ENCODE peak calls at places on chromosomes 6 and 20, in four cellular contexts. One of them, this sample, is unnamed.

GRCh38 chr6:89117285-89118108 is at the start of gene SRSF12:
- DNase-seq in naive thymus-derived CD4-positive, alpha-beta T cell: peak
- DNase-seq in AG04450: no peak
- DNase-seq in body of pancreas: peak
- DNase-seq in this sample: peak

GRCh38 chr20:49186535-49187329 is 1.4 kb downstream of the STAU1 start:
- DNase-seq in naive thymus-derived CD4-positive, alpha-beta T cell: peak
- DNase-seq in AG04450: no peak
- DNase-seq in body of pancreas: peak
- DNase-seq in this sample: peak

GRCh38 chr20:50037575-50037974 is 54.8 kb downstream of the SNAI1 start:
- DNase-seq in naive thymus-derived CD4-positive, alpha-beta T cell: no peak
- DNase-seq in AG04450: no peak
- DNase-seq in body of pancreas: no peak
- DNase-seq in this sample: no peak

GRCh38 chr6:132819405-132820145 is 5.2 kb downstream of the RPS12 start:
- DNase-seq in naive thymus-derived CD4-positive, alpha-beta T cell: no peak
- DNase-seq in AG04450: no peak
- DNase-seq in body of pancreas: no peak
- DNase-seq in this sample: no peak

GRCh38 chr6:125899726-125900182 is 56.8 kb upstream of the HINT3 start:
- DNase-seq in naive thymus-derived CD4-positive, alpha-beta T cell: no peak
- DNase-seq in AG04450: no peak
- DNase-seq in body of pancreas: peak
- DNase-seq in this sample: no peak

GRCh38 chr6:43604174-43604573 is 24.9 kb downstream of the GTPBP2 start:
- DNase-seq in naive thymus-derived CD4-positive, alpha-beta T cell: no peak
- DNase-seq in AG04450: peak
- DNase-seq in body of pancreas: no peak
- DNase-seq in this sample: no peak

GRCh38 chr6:73157870-73158269 is 67.4 kb downstream of the KHDC1L start:
- DNase-seq in naive thymus-derived CD4-positive, alpha-beta T cell: no peak
- DNase-seq in AG04450: no peak
- DNase-seq in body of pancreas: no peak
- DNase-seq in this sample: no peak

GRCh38 chr6:120805267-120805666 is 529.0 kb downstream of the TBC1D32 start:
- DNase-seq in naive thymus-derived CD4-positive, alpha-beta T cell: no peak
- DNase-seq in AG04450: no peak
- DNase-seq in body of pancreas: no peak
- DNase-seq in this sample: no peak

GRCh38 chr20:53102361-53102760 is 130.2 kb downstream of the TSHZ2 start:
- DNase-seq in naive thymus-derived CD4-positive, alpha-beta T cell: no peak
- DNase-seq in AG04450: no peak
- DNase-seq in body of pancreas: no peak
- DNase-seq in this sample: no peak

GRCh38 chr6:132072831-132073230 is 121.7 kb upstream of the CCN2 start:
- DNase-seq in naive thymus-derived CD4-positive, alpha-beta T cell: no peak
- DNase-seq in AG04450: no peak
- DNase-seq in body of pancreas: no peak
- DNase-seq in this sample: no peak

GRCh38 chr6:43497694-43498093 is 12.5 kb downstream of the LRRC73 start:
- DNase-seq in naive thymus-derived CD4-positive, alpha-beta T cell: no peak
- DNase-seq in AG04450: no peak
- DNase-seq in body of pancreas: no peak
- DNase-seq in this sample: no peak

GRCh38 chr6:118886641-118887040 is 7.3 kb upstream of the ASF1A start:
- DNase-seq in naive thymus-derived CD4-positive, alpha-beta T cell: no peak
- DNase-seq in AG04450: no peak
- DNase-seq in body of pancreas: no peak
- DNase-seq in this sample: no peak

GRCh38 chr6:494394-494793 is 102.8 kb downstream of the IRF4 start:
- DNase-seq in naive thymus-derived CD4-positive, alpha-beta T cell: no peak
- DNase-seq in AG04450: no peak
- DNase-seq in body of pancreas: no peak
- DNase-seq in this sample: no peak

GRCh38 chr6:56604186-56604585 is 38.5 kb downstream of the DST start:
- DNase-seq in naive thymus-derived CD4-positive, alpha-beta T cell: no peak
- DNase-seq in AG04450: no peak
- DNase-seq in body of pancreas: no peak
- DNase-seq in this sample: no peak

GRCh38 chr6:42392871-42393270 is 58.9 kb downstream of the TRERF1 start:
- DNase-seq in naive thymus-derived CD4-positive, alpha-beta T cell: no peak
- DNase-seq in AG04450: no peak
- DNase-seq in body of pancreas: no peak
- DNase-seq in this sample: no peak

GRCh38 chr6:43477235-43478007 is at the start of gene TJAP1:
- DNase-seq in naive thymus-derived CD4-positive, alpha-beta T cell: peak
- DNase-seq in AG04450: peak
- DNase-seq in body of pancreas: peak
- DNase-seq in this sample: peak

GRCh38 chr20:42192321-42192720 is 574.1 kb upstream of the CHD6 start:
- DNase-seq in naive thymus-derived CD4-positive, alpha-beta T cell: no peak
- DNase-seq in AG04450: no peak
- DNase-seq in body of pancreas: no peak
- DNase-seq in this sample: no peak

GRCh38 chr20:48823960-48824497 is 3.8 kb downstream of the PREX1 start:
- DNase-seq in naive thymus-derived CD4-positive, alpha-beta T cell: no peak
- DNase-seq in AG04450: no peak
- DNase-seq in body of pancreas: no peak
- DNase-seq in this sample: no peak

GRCh38 chr6:137297887-137298286 is 78.7 kb upstream of the IFNGR1 start:
- DNase-seq in naive thymus-derived CD4-positive, alpha-beta T cell: no peak
- DNase-seq in AG04450: no peak
- DNase-seq in body of pancreas: no peak
- DNase-seq in this sample: peak

GRCh38 chr20:48686238-48687096 is 141.3 kb downstream of the PREX1 start:
- DNase-seq in naive thymus-derived CD4-positive, alpha-beta T cell: no peak
- DNase-seq in AG04450: no peak
- DNase-seq in body of pancreas: no peak
- DNase-seq in this sample: peak

GRCh38 chr6:92945799-92946198 is 473.6 kb downstream of the EPHA7 start:
- DNase-seq in naive thymus-derived CD4-positive, alpha-beta T cell: no peak
- DNase-seq in AG04450: no peak
- DNase-seq in body of pancreas: no peak
- DNase-seq in this sample: no peak

DNA sequence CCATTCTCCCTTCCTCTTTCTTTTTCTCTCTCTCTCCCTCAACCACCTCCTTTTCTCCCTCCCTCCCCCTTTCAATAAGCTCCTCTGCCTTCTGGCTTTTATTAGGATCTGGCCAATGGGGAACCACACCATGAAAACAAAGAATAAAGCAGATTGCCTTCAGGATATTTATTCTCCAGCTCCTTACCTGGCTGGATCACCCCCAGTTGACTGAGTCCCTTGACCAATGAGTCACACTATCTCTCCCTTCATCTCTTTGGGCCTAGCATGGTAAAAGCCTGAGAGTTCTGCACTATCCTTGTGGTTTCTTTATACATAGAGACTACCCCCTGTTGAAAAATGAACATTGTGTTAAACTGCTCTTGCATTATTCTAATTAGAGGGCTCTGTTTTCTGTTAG is 476.8 kb downstream of the EPHA7 start:
- DNase-seq in naive thymus-derived CD4-positive, alpha-beta T cell: no peak
- DNase-seq in AG04450: no peak
- DNase-seq in body of pancreas: no peak
- DNase-seq in this sample: no peak
- H3K27ac ChIP-seq in naive thymus-derived CD4-positive, alpha-beta T cell: no peak
- H3K27ac ChIP-seq in AG04450: no peak
- H3K27ac ChIP-seq in body of pancreas: no peak
- H3K27ac ChIP-seq in this sample: no peak

GRCh38 chr6:164345340-164345739 is 930.8 kb downstream of the QKI start:
- DNase-seq in naive thymus-derived CD4-positive, alpha-beta T cell: no peak
- DNase-seq in AG04450: no peak
- DNase-seq in body of pancreas: no peak
- DNase-seq in this sample: no peak
- H3K27ac ChIP-seq in naive thymus-derived CD4-positive, alpha-beta T cell: no peak
- H3K27ac ChIP-seq in AG04450: no peak
- H3K27ac ChIP-seq in body of pancreas: no peak
- H3K27ac ChIP-seq in this sample: no peak

DNA sequence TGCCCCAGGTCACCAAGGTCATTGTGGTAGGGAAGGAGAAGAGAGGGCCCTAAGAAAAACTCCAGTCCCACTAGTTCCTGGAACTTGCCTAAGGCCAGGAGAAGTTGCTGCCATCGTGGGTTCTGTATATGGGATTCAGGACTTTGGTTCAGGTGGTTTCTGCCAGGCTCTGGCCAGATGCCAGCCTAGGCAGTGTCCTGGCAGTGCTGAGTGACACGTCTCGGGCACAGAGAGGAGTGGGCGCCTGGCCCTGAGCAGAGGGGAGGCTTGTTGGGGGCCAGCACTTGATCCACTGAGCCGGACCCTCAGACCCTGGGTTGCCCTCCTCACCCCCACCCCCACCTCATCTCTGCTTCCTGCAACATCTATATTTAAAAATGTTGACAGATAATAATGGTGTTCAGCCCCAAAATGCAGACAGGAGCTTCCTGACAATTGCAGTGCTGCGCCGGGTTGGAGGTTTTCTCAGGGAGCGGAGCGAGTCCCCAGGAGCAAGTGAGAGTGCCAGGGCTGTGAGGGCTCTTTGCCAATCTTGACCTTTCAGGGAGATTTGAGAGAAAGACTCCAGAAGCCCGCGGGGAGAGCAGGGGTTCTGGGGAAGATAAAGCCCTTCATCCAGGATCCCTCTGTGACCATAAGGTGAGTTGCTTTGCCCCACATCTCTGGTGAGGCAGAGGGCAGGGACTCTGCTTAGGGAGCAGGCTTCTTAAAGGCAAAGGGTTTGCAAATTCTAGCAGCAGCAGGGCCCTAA is 72.0 kb downstream of the PHACTR3 start:
- DNase-seq in naive thymus-derived CD4-positive, alpha-beta T cell: no peak
- DNase-seq in AG04450: no peak
- DNase-seq in body of pancreas: no peak
- DNase-seq in this sample: no peak
- H3K27ac ChIP-seq in naive thymus-derived CD4-positive, alpha-beta T cell: no peak
- H3K27ac ChIP-seq in AG04450: no peak
- H3K27ac ChIP-seq in body of pancreas: no peak
- H3K27ac ChIP-seq in this sample: no peak

GRCh38 chr6:149421132-149421531 is 21.1 kb downstream of the SUMO4 start:
- DNase-seq in naive thymus-derived CD4-positive, alpha-beta T cell: no peak
- DNase-seq in AG04450: no peak
- DNase-seq in body of pancreas: no peak
- DNase-seq in this sample: no peak

GRCh38 chr6:149422581-149422980 is 22.5 kb downstream of the SUMO4 start:
- DNase-seq in naive thymus-derived CD4-positive, alpha-beta T cell: no peak
- DNase-seq in AG04450: no peak
- DNase-seq in body of pancreas: no peak
- DNase-seq in this sample: no peak

GRCh38 chr6:149425754-149426153 is 25.7 kb downstream of the SUMO4 start:
- DNase-seq in naive thymus-derived CD4-positive, alpha-beta T cell: no peak
- DNase-seq in AG04450: no peak
- DNase-seq in body of pancreas: no peak
- DNase-seq in this sample: no peak

GRCh38 chr6:149425224-149425623 is 25.2 kb downstream of the SUMO4 start:
- DNase-seq in naive thymus-derived CD4-positive, alpha-beta T cell: no peak
- DNase-seq in AG04450: no peak
- DNase-seq in body of pancreas: no peak
- DNase-seq in this sample: no peak

DNA sequence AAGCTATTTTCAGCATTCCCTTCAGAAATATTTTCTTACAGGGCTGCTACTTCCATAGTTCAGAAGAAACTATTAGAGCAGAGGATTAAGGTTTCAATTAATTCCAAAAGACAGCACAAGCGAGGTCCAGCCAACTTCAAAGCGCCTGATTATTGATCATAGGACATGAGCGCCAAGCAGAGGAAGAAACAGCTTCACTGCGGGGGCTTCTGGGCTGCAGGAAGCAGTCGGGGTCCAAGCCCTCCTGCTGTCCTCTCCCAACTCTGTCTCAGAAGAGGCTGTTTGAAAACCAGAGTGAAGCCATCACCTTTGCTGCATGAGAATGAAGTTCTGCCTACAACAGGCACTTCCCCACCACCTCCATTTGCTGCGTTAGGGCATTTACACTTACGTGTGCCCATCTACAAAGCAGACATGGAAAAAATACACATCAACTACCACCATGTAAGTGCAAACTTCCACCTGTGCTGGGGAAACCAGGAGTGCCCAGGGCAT is 23.9 kb downstream of the SUMO4 start:
- DNase-seq in naive thymus-derived CD4-positive, alpha-beta T cell: no peak
- DNase-seq in AG04450: no peak
- DNase-seq in body of pancreas: no peak
- DNase-seq in this sample: no peak
- H3K27ac ChIP-seq in naive thymus-derived CD4-positive, alpha-beta T cell: no peak
- H3K27ac ChIP-seq in AG04450: no peak
- H3K27ac ChIP-seq in body of pancreas: no peak
- H3K27ac ChIP-seq in this sample: no peak

This sample was measured in SJCRH30.